ENCODE peak calls at places on chromosomes 1 and 21, in seven cellular contexts. One of them, this sample, is unnamed.

GRCh38 chr1:52574594-52574993 is 21.7 kb upstream of the TUT4 start:
- DNase-seq in fibroblast of the aortic adventitia: peak; percentile 96
- DNase-seq in mesendoderm: no peak
- DNase-seq in SHP77: no peak
- DNase-seq in NCI-H446 treated with DMSO at 0.1 percent for 48 hours: peak; percentile 39
- DNase-seq in NCI-H1105: no peak
- DNase-seq in choroid plexus epithelial cell: peak; percentile 96
- DNase-seq in this sample: no peak

GRCh38 chr1:207825719-207826556 is 74.1 kb downstream of the CD46 start:
- DNase-seq in mesendoderm: no peak
- DNase-seq in fibroblast of the aortic adventitia: peak; percentile 76
- DNase-seq in NCI-H1105: no peak
- DNase-seq in SHP77: no peak
- DNase-seq in NCI-H446 treated with DMSO at 0.1 percent for 48 hours: no peak
- DNase-seq in choroid plexus epithelial cell: peak; percentile 64
- DNase-seq in this sample: no peak

GRCh38 chr1:203354246-203354645 is 3.3 kb upstream of the FMOD start:
- DNase-seq in fibroblast of the aortic adventitia: peak; percentile 39
- DNase-seq in NCI-H446 treated with DMSO at 0.1 percent for 48 hours: no peak
- DNase-seq in NCI-H1105: no peak
- DNase-seq in choroid plexus epithelial cell: peak; percentile 53
- DNase-seq in SHP77: no peak
- DNase-seq in mesendoderm: no peak
- DNase-seq in this sample: no peak

GRCh38 chr1:212618466-212619210 is 10.1 kb downstream of the ATF3 start:
- DNase-seq in NCI-H446 treated with DMSO at 0.1 percent for 48 hours: no peak
- DNase-seq in mesendoderm: no peak
- DNase-seq in SHP77: no peak
- DNase-seq in choroid plexus epithelial cell: no peak
- DNase-seq in fibroblast of the aortic adventitia: no peak
- DNase-seq in NCI-H1105: no peak
- DNase-seq in this sample: no peak

GRCh38 chr1:36389960-36390359 is 4.2 kb upstream of the STK40 start:
- DNase-seq in choroid plexus epithelial cell: no peak
- DNase-seq in fibroblast of the aortic adventitia: no peak
- DNase-seq in mesendoderm: no peak
- DNase-seq in NCI-H1105: no peak
- DNase-seq in SHP77: no peak
- DNase-seq in NCI-H446 treated with DMSO at 0.1 percent for 48 hours: no peak
- DNase-seq in this sample: no peak

GRCh38 chr1:38310079-38310478 is 263.5 kb upstream of the POU3F1 start:
- DNase-seq in mesendoderm: no peak
- DNase-seq in choroid plexus epithelial cell: no peak
- DNase-seq in NCI-H446 treated with DMSO at 0.1 percent for 48 hours: no peak
- DNase-seq in SHP77: no peak
- DNase-seq in fibroblast of the aortic adventitia: no peak
- DNase-seq in NCI-H1105: no peak
- DNase-seq in this sample: no peak

GRCh38 chr1:2373551-2374259 is 17.6 kb downstream of the MORN1 start:
- DNase-seq in NCI-H446 treated with DMSO at 0.1 percent for 48 hours: no peak
- DNase-seq in NCI-H1105: no peak
- DNase-seq in mesendoderm: no peak
- DNase-seq in SHP77: no peak
- DNase-seq in choroid plexus epithelial cell: no peak
- DNase-seq in fibroblast of the aortic adventitia: no peak
- DNase-seq in this sample: no peak

GRCh38 chr21:46056450-46056903 is 41.4 kb upstream of the COL6A2 start:
- DNase-seq in choroid plexus epithelial cell: peak; percentile 35
- DNase-seq in NCI-H1105: no peak
- DNase-seq in NCI-H446 treated with DMSO at 0.1 percent for 48 hours: no peak
- DNase-seq in mesendoderm: no peak
- DNase-seq in SHP77: no peak
- DNase-seq in fibroblast of the aortic adventitia: peak; percentile 84
- DNase-seq in this sample: no peak

GRCh38 chr1:169849346-169850022 is 44.2 kb downstream of the SCYL3 start:
- DNase-seq in choroid plexus epithelial cell: no peak
- DNase-seq in NCI-H446 treated with DMSO at 0.1 percent for 48 hours: no peak
- DNase-seq in fibroblast of the aortic adventitia: no peak
- DNase-seq in mesendoderm: no peak
- DNase-seq in NCI-H1105: no peak
- DNase-seq in SHP77: no peak
- DNase-seq in this sample: no peak

GRCh38 chr21:25934771-25935224 is 200.0 kb downstream of the GABPA start:
- DNase-seq in NCI-H1105: no peak
- DNase-seq in mesendoderm: peak; percentile 53
- DNase-seq in SHP77: peak; percentile 8
- DNase-seq in choroid plexus epithelial cell: peak; percentile 96
- DNase-seq in fibroblast of the aortic adventitia: peak; percentile 99
- DNase-seq in NCI-H446 treated with DMSO at 0.1 percent for 48 hours: no peak
- DNase-seq in this sample: no peak

GRCh38 chr1:119871881-119872280 is 24.4 kb downstream of the ADAM30 start:
- DNase-seq in choroid plexus epithelial cell: no peak
- DNase-seq in NCI-H1105: no peak
- DNase-seq in NCI-H446 treated with DMSO at 0.1 percent for 48 hours: no peak
- DNase-seq in SHP77: no peak
- DNase-seq in mesendoderm: no peak
- DNase-seq in fibroblast of the aortic adventitia: no peak
- DNase-seq in this sample: no peak

GRCh38 chr21:37087188-37087587 is 14.1 kb downstream of the TTC3 start:
- DNase-seq in mesendoderm: peak; percentile 8
- DNase-seq in NCI-H446 treated with DMSO at 0.1 percent for 48 hours: no peak
- DNase-seq in fibroblast of the aortic adventitia: peak; percentile 80
- DNase-seq in SHP77: peak; percentile 49
- DNase-seq in choroid plexus epithelial cell: peak; percentile 84
- DNase-seq in NCI-H1105: no peak
- DNase-seq in this sample: no peak

GRCh38 chr1:189538271-189538670 is 939.4 kb downstream of the BRINP3 start:
- DNase-seq in NCI-H446 treated with DMSO at 0.1 percent for 48 hours: no peak
- DNase-seq in SHP77: no peak
- DNase-seq in fibroblast of the aortic adventitia: no peak
- DNase-seq in choroid plexus epithelial cell: no peak
- DNase-seq in mesendoderm: peak; percentile 20
- DNase-seq in NCI-H1105: no peak
- DNase-seq in this sample: no peak

GRCh38 chr1:234899041-234899787 is 229.4 kb downstream of the TOMM20 start:
- DNase-seq in fibroblast of the aortic adventitia: peak; percentile 41
- DNase-seq in NCI-H446 treated with DMSO at 0.1 percent for 48 hours: no peak
- DNase-seq in SHP77: peak; percentile 37
- DNase-seq in choroid plexus epithelial cell: peak; percentile 44
- DNase-seq in mesendoderm: peak; percentile 48
- DNase-seq in NCI-H1105: no peak
- DNase-seq in this sample: no peak

GRCh38 chr1:35269190-35269988 is 880 bp downstream of the ZMYM4 start:
- DNase-seq in NCI-H1105: no peak
- DNase-seq in mesendoderm: peak; percentile 32
- DNase-seq in SHP77: no peak
- DNase-seq in choroid plexus epithelial cell: peak; percentile 25
- DNase-seq in fibroblast of the aortic adventitia: peak; percentile 27
- DNase-seq in NCI-H446 treated with DMSO at 0.1 percent for 48 hours: no peak
- DNase-seq in this sample: no peak

GRCh38 chr1:47194314-47194713 is 4.5 kb upstream of the PDZK1IP1 start:
- DNase-seq in NCI-H1105: no peak
- DNase-seq in NCI-H446 treated with DMSO at 0.1 percent for 48 hours: no peak
- DNase-seq in fibroblast of the aortic adventitia: no peak
- DNase-seq in mesendoderm: no peak
- DNase-seq in SHP77: no peak
- DNase-seq in choroid plexus epithelial cell: no peak
- DNase-seq in this sample: no peak

This sample was measured in NCI-H1694.